ENCODE peak calls at places on chromosomes 13 and 19, in eight cellular contexts. V is tibial nerve; I is left lung; C is IMR-90; X is cardiac muscle cell; O is CD8-positive, alpha-beta memory T cell; A is SK-N-SH; R is lung. S is an unnamed sample.
A peak's percentile ranks its signal among the peaks of the same experiment; 100 is the strongest.

GRCh38 chr13:99811067-99811715 is 160.4 kb downstream of the ZIC5 start:
- DNase-seq in R (no peak), I (no peak), C (no peak), V (no peak), A (no peak), O (no peak), X (no peak), S (no peak)

GRCh38 chr19:17235618-17236413 is 9.8 kb downstream of the OCEL1 start:
- DNase-seq in A (peak; percentile 90), I (peak; percentile 79), C (peak; percentile 76), O (peak; percentile 67), X (peak; percentile 84), V (no peak), R (peak; percentile 67), S (peak; percentile 76)

GRCh38 chr19:34482380-34483250 is 1.1 kb downstream of the WTIP start:
- DNase-seq in X (peak; percentile 64), R (no peak), I (no peak), A (peak; percentile 70), C (peak; percentile 37), V (no peak), O (no peak), S (no peak)

GRCh38 chr19:40908981-40909380 is 26.9 kb upstream of the CYP2A7 start:
- DNase-seq in X (peak; percentile 36), C (no peak), R (no peak), V (no peak), I (no peak), A (no peak), O (peak; percentile 42), S (peak; percentile 60)

GRCh38 chr13:30718661-30719520 is 16.5 kb upstream of the ALOX5AP start:
- DNase-seq in R (no peak), X (no peak), A (no peak), C (peak; percentile 95), V (no peak), O (no peak), I (no peak), S (no peak)

GRCh38 chr13:44249439-44249838 is 124.2 kb upstream of the SERP2 start:
- DNase-seq in A (no peak), O (no peak), R (no peak), C (peak; percentile 77), X (no peak), V (peak; percentile 76), I (no peak), S (no peak)

GRCh38 chr19:46369817-46370216 is 22.9 kb downstream of the PPP5C start:
- DNase-seq in C (peak; percentile 38), A (no peak), X (no peak), O (no peak), I (peak; percentile 26), V (no peak), R (no peak), S (no peak)

GRCh38 chr13:101785858-101786257 is 333.4 kb downstream of the ITGBL1 start:
- DNase-seq in R (no peak), V (no peak), X (peak; percentile 61), I (no peak), C (peak; percentile 3), O (no peak), A (peak; percentile 22), S (peak; percentile 69)

GRCh38 chr13:67134322-67135129 is 95.6 kb downstream of the PCDH9 start:
- DNase-seq in I (no peak), C (peak; percentile 25), O (no peak), V (no peak), R (no peak), X (no peak), A (no peak), S (no peak)

GRCh38 chr13:36297600-36298338 is at the start of gene CCDC169:
- DNase-seq in O (peak; percentile 40), V (peak; percentile 68), I (peak; percentile 82), R (peak; percentile 74), A (peak; percentile 73), X (peak; percentile 80), C (peak; percentile 51), S (peak; percentile 64)

GRCh38 chr19:49502866-49503581 is 6.8 kb downstream of the RPS11 start:
- DNase-seq in X (peak; percentile 84), V (peak; percentile 48), C (peak; percentile 81), O (peak; percentile 59), R (no peak), I (no peak), A (peak; percentile 64), S (no peak)

GRCh38 chr19:16892868-16893685 is 4.3 kb downstream of the F2RL3 start:
- DNase-seq in X (no peak), A (no peak), V (no peak), I (no peak), O (no peak), R (no peak), C (no peak), S (no peak)

GRCh38 chr19:44552324-44552723 is 22.8 kb upstream of the CEACAM20 start:
- DNase-seq in O (no peak), C (no peak), I (no peak), X (peak; percentile 14), V (no peak), R (peak; percentile 29), A (peak; percentile 40), S (no peak)

DNA sequence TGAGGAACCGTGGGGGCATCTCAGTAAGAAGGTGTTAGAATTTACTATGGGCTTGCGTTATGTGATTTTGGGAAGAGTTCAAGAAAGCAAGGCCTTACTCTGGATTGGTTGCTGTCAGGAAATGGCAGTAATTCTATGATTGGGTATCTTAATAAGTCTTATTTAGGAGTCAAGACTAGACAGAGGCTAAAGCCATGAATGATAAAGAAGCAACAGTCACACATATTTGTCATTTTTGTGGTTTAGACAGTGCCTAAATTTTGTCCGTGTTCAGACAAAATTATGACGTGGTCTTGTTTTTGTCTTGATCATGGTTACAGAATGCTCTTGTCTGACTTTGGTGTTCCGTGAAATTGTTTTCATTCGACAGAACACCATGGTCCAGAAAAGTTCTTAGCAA is 886 bp upstream of the SLC46A3 start:
- DNase-seq in O (no peak), I (no peak), X (no peak), R (no peak), C (peak; percentile 54), V (no peak), A (no peak), S (no peak)
- H3K27ac ChIP-seq in O (no peak overlapping the region), I (no peak overlapping the region), X (no peak overlapping the region), R (no peak overlapping the region), C (no peak overlapping the region), V (peak overlapping the region; percentile 92), A (no peak overlapping the region), S (peak overlapping the region; percentile 96)

GRCh38 chr13:47039106-47039505 is 142.3 kb upstream of the HTR2A start:
- DNase-seq in X (no peak), C (peak; percentile 89), V (no peak), R (no peak), A (no peak), I (no peak), O (no peak), S (no peak)
- H3K27ac ChIP-seq in X (no peak overlapping the region), C (no peak overlapping the region), V (no peak overlapping the region), R (no peak overlapping the region), A (peak overlapping the region; percentile 28), I (no peak overlapping the region), O (no peak overlapping the region), S (no peak overlapping the region)

GRCh38 chr19:54121259-54121658 is 5.7 kb downstream of the PRPF31 start:
- DNase-seq in R (no peak), O (no peak), I (no peak), V (no peak), C (no peak), X (no peak), A (no peak), S (no peak)

GRCh38 chr19:54114340-54114826 is 1.1 kb downstream of the TFPT start:
- DNase-seq in X (no peak), C (peak; percentile 18), V (no peak), I (peak; percentile 69), R (peak; percentile 49), O (peak; percentile 54), A (peak; percentile 52), S (peak; percentile 67)

GRCh38 chr19:54109651-54110050 is 5.8 kb downstream of the TFPT start:
- DNase-seq in C (no peak), R (no peak), V (no peak), I (no peak), A (no peak), X (no peak), O (no peak), S (no peak)

DNA sequence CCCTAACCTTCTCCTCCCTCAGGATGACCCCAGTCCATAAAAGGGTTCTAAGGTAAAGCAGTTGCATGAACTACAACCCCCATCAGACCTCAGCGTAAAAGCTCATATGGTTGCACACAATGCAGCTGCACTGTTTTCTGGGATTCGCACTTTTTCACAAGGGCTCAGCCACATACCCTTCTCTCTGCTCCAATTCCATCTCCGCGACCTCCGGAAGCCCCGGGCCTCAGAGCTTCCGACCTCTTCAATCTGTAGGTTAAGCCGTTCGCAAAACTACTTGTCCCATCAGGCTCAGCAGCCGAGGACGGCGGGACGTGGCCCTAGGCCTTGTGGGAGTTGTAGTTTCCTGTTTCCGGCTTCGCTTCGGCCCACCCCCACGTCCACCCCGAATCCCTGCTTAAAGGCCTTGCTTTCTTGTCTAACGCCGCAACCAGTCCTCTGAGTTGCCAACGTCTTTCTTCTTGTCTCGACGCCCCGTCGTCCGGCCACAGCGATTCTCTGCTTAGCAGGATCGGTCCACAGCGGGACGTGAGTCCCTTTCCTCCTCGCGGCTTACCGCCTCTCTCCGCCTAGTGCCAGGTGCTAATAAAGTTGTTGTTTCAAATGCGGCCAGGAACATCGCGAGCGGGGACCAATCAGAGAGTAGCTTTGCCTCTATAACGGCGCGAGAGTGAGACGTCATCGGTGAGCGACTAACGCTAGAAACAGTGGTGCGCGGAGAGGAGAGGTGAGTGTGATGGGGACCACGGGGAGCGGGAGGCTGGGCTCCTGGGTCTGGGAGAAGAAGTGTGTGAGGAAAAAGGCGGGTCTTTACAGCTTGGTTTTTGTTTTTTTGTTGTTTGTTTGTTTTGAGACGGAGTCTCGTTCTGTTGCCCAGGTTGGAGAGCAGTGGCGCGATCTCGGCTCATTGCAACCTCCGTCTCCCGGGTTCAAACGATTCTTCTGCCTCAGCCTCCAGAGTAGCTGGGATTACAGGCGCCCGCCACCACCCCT is at the start of the genes PRPF31 and TFPT:
- DNase-seq in O (peak; percentile 96), X (peak; percentile 100), A (peak; percentile 94), C (peak; percentile 98), R (peak; percentile 98), V (peak; percentile 100), I (peak; percentile 96), S (peak; percentile 95)
- H3K27ac ChIP-seq in O (peak within 1 kb of the TSS; percentile 80), X (peak within 1 kb of the TSS; percentile 74), A (peak within 1 kb of the TSS; percentile 92), C (peak within 1 kb of the TSS; percentile 94), R (peak within 1 kb of the TSS; percentile 95), V (peak within 1 kb of the TSS; percentile 90), I (peak within 1 kb of the TSS; percentile 89), S (peak within 1 kb of the TSS; percentile 86)

GRCh38 chr13:77476456-77476855 is 59.0 kb upstream of the SCEL start:
- DNase-seq in V (no peak), A (no peak), C (no peak), R (no peak), O (no peak), I (no peak), X (no peak), S (no peak)

GRCh38 chr13:77480071-77480470 is 55.4 kb upstream of the SCEL start:
- DNase-seq in O (no peak), V (no peak), I (no peak), X (no peak), A (no peak), R (no peak), C (no peak), S (no peak)

GRCh38 chr13:77479326-77479725 is 56.2 kb upstream of the SCEL start:
- DNase-seq in R (no peak), X (no peak), A (no peak), O (no peak), C (no peak), V (no peak), I (no peak), S (no peak)

GRCh38 chr13:77477299-77477848 is 58.1 kb upstream of the SCEL start:
- DNase-seq in I (no peak), A (no peak), C (no peak), R (no peak), O (no peak), V (no peak), X (no peak), S (no peak)

GRCh38 chr13:77478645-77478997 is 56.9 kb upstream of the SCEL start:
- DNase-seq in X (no peak), A (no peak), I (no peak), C (no peak), R (no peak), O (no peak), V (no peak), S (no peak)
- H3K27ac ChIP-seq in X (no peak overlapping the region), A (peak overlapping the region; percentile 83), I (peak overlapping the region; percentile 61), C (no peak overlapping the region), R (no peak overlapping the region), O (no peak overlapping the region), V (peak overlapping the region; percentile 75), S (no peak overlapping the region)

S was measured in right lobe of liver.